ENCODE peak calls at places on chromosomes 5 and 9, in nine cellular contexts. J, F, X, V, S, T, H, U and P are unnamed samples.

GRCh38 chr9:124257865-124258764 is at the start of gene NEK6:
- DNase-seq in T (peak), X (peak), V (no peak), U (peak), F (no peak), J (peak), H (peak), S (peak), P (peak)

GRCh38 chr9:98017306-98017705 is 34.2 kb downstream of the ANP32B start:
- DNase-seq in J (no peak), F (no peak), T (no peak), V (no peak), X (no peak), H (no peak), U (no peak), S (no peak), P (no peak)

GRCh38 chr9:105297442-105298097 is 53.1 kb downstream of the SLC44A1 start:
- DNase-seq in U (no peak), S (no peak), X (no peak), J (peak), F (no peak), H (no peak), V (no peak), T (no peak), P (no peak)

GRCh38 chr5:109388407-109388806 is 21.4 kb downstream of the PJA2 start:
- DNase-seq in H (peak), S (no peak), U (no peak), F (no peak), V (no peak), T (no peak), J (no peak), X (no peak), P (no peak)

GRCh38 chr9:121294181-121294743 is 26.3 kb downstream of the GSN start:
- DNase-seq in H (no peak), V (no peak), J (no peak), S (peak), F (no peak), U (no peak), X (no peak), T (peak), P (no peak)

GRCh38 chr9:92763721-92764380 is 782 bp downstream of the BICD2 start:
- DNase-seq in S (peak), T (no peak), U (peak), H (no peak), F (no peak), V (no peak), X (no peak), J (peak), P (no peak)

GRCh38 chr5:178346607-178347334 is 114.2 kb upstream of the PHYKPL start:
- DNase-seq in F (no peak), V (no peak), X (no peak), J (no peak), H (no peak), T (no peak), U (peak), S (no peak), P (no peak)

GRCh38 chr9:95841377-95841776 is 34.1 kb upstream of the ERCC6L2 start:
- DNase-seq in T (no peak), V (no peak), F (no peak), S (no peak), H (no peak), J (no peak), X (no peak), U (no peak), P (no peak)

GRCh38 chr5:145780961-145781360 is 54.2 kb downstream of the PRELID2 start:
- DNase-seq in F (no peak), X (no peak), T (no peak), U (no peak), J (no peak), S (no peak), V (no peak), H (no peak), P (no peak)

GRCh38 chr9:96218821-96219614 is 83.0 kb downstream of the HSD17B3 start:
- DNase-seq in S (peak), J (no peak), X (no peak), V (no peak), F (no peak), H (no peak), U (no peak), T (no peak), P (no peak)

GRCh38 chr5:174520420-174521396 is 203.7 kb upstream of the MSX2 start:
- DNase-seq in V (no peak), U (no peak), X (peak), F (peak), J (peak), H (no peak), T (no peak), S (no peak), P (no peak)

GRCh38 chr5:148972958-148973357 is 89.9 kb downstream of the SH3TC2 start:
- DNase-seq in V (no peak), U (no peak), T (peak), F (peak), S (peak), H (peak), J (no peak), X (peak), P (no peak)

GRCh38 chr5:95823241-95823737 is 763 bp upstream of the GLRX start:
- DNase-seq in S (no peak), F (no peak), J (peak), T (no peak), V (no peak), U (no peak), X (no peak), H (no peak), P (no peak)

GRCh38 chr5:95823738-95824609 is 1.4 kb upstream of the GLRX start:
- DNase-seq in X (peak), T (peak), J (peak), F (peak), U (peak), H (peak), S (peak), V (no peak), P (peak)

GRCh38 chr5:95824747-95825146 is 2.2 kb upstream of the GLRX start:
- DNase-seq in S (no peak), J (no peak), U (no peak), T (no peak), V (no peak), H (no peak), X (no peak), F (no peak), P (no peak)

GRCh38 chr5:95822408-95823240 is at the start of gene GLRX:
- DNase-seq in S (peak), X (peak), H (peak), V (no peak), U (peak), J (peak), F (peak), T (peak), P (peak)

DNA sequence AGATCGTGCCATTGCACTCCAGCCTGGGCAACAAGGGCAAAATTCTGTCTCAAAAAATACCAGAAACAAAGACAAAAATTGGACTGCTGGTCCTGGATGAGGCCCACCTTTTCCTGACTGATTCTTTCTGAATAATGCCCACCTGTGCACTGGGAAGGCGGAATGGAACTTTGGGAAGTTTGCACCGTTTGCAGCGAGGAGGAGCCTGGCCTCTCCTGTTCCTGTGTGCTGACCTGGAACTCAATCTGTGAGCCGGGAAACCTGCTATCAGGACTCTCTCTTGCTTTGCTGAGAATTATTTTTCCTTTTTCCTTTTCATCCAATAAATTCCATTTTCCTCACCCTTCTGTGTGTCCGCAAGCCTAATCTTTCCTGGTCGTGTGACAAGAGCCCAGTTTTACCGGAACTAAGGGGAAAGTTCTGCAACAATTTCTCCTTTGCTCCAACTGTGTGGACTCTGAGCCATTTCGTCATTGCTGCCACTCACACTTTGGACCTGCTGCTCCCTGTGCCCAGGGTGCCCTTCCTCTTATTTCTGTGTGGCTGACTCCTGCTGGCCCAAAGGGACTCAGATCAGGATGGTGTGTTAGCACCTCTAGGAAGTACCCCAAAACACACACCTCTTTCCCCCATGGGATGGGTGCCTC is 4.5 kb upstream of the GLRX start:
- DNase-seq in U (no peak), J (no peak), H (no peak), F (no peak), X (peak), S (no peak), T (no peak), V (no peak), P (no peak)
- H3K27ac ChIP-seq in U (no peak), J (no peak), H (no peak), F (no peak), X (peak), S (no peak), T (no peak), V (no peak), P (no peak)

DNA sequence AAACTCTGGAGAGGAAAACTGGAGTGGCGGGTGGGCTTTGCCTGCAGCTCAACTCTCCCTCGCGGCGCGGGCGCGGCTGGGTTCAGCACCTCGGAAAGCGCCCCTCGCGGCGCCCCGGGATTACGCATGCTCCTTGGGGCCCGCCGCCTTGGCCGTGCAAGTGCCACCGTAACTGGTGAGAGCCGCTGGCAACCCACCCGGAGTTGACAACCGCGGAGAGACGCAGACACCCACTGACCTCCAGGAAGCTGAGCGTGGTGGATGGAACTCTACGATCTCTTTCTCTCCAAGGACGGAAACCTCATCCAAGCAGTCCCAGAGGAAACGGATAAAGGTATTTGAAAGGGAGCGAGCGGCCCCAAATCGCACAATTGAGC is 194 bp upstream of the RXFP3 start:
- DNase-seq in J (peak), U (peak), T (peak), V (no peak), H (peak), X (peak), F (no peak), S (no peak), P (no peak)
- TF ChIP-seq CTCF in J (no peak), U (no peak), T (peak), V (no peak), H (no peak), X (no peak), F (no peak), S (no peak), P (no peak)

DNA sequence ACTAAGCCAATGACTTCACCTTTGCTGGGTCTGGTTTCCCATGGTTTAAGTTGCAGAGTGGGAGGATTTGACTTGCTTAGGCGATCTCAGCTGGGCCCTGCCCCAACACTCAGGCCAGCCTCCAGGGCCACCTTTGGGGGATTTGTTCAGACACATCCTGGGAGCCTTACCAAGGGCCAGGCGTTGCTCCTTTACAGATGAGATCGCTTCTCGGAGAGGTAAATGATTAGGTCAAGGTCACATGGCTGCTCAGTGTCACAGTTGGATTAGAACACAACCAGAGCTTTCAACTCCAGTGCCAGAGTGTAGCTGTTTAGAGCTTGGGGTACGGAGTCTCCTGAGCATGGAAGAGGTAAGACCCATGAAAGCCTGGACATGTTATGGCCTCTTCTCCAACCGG is 57.5 kb downstream of the COL27A1 start:
- DNase-seq in T (no peak), S (no peak), J (no peak), F (no peak), V (no peak), H (no peak), X (no peak), U (peak), P (no peak)
- H3K27ac ChIP-seq in T (no peak), S (no peak), J (no peak), F (no peak), V (no peak), H (no peak), X (no peak), U (no peak), P (no peak)

DNA sequence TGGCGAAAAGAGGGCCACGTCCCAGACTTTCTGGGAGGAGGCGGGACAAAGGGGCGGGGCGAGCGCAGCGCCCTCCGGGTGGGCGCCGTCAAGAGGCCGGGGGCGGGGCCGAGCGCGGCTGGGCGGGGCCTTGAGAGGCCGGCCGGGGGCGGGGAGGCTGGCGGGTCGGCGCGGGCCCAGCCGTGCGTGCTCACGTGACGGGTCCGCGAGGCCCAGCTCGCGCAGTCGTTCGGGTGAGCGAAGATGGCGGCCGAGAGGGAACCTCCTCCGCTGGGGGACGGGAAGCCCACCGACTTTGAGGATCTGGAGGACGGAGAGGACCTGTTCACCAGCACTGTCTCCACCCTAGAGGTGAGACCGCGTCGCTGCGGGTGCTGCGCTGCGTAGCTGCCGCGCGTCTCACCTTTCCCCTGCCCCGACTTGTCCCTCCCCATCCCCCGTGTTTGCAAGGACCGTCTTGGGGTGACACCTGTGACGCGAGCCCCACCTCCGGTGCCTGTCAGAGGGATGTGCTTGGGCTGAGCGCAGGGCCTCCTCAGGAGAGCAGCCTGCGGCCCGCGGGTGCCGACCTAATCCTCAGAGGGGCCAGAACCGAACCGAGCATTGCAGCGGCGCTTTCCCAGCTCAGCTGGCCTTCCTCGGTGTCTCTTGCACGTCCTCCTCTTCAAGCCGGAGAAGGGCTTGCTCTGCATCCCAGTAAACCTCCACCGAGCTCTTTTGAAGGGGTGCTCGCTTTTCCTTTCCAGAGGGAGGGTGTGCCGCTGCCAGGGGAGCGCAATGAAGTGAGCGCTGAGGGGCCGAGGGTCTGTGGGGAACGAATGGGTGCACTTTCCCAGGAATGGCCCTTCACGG is at the start of gene SNX2:
- DNase-seq in S (peak), U (peak), V (no peak), X (peak), H (peak), F (peak), T (peak), J (peak), P (peak)
- TF ChIP-seq CTCF in S (no peak), U (peak), V (no peak), X (no peak), H (no peak), F (peak), T (peak), J (peak), P (peak)

DNA sequence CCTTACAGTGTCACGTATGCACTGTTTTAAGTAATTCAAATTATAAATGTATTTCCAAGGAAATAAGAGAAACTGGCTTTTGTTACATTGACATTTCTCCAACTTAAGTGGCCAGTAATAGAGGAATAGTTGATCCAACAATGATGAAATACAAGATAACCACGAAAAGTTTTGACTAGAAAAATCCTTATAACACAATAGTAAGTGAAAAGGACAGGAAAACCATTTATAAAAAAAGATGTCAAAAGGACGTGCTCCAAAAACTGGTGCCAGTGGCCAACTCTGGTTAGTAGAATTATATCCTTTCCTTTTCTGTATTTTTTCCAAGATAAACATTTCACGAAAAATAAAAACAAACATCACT is 210.9 kb downstream of the GAPVD1 start:
- DNase-seq in X (no peak), S (no peak), J (no peak), T (no peak), F (no peak), H (peak), U (no peak), V (no peak), P (no peak)
- H3K27ac ChIP-seq in X (peak), S (peak), J (no peak), T (peak), F (no peak), H (peak), U (peak), V (no peak), P (no peak)

DNA sequence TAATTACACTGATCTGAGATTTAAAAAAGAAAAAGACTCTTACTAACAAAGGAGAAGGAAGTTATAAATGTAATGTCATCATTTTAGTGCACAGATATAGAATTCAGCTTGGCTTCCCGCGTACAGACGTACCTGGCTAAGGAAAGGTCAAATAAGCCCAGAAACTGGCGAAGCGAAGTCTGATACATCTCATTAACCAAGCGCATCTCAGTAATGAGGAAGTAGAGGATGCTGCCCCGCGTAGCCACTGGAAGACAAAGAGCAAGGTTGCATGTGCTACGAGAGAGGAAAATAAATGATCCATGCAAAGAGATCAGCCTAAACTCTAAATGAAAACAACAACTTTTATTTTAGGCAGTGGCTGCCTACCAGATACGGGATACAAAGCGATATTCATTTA is 208.8 kb downstream of the DNAH5 start:
- DNase-seq in T (no peak), J (no peak), U (no peak), V (no peak), H (no peak), X (no peak), S (no peak), F (no peak), P (no peak)
- TF ChIP-seq CTCF in T (no peak), J (no peak), U (no peak), V (no peak), H (no peak), X (no peak), S (no peak), F (no peak), P (no peak)

DNA sequence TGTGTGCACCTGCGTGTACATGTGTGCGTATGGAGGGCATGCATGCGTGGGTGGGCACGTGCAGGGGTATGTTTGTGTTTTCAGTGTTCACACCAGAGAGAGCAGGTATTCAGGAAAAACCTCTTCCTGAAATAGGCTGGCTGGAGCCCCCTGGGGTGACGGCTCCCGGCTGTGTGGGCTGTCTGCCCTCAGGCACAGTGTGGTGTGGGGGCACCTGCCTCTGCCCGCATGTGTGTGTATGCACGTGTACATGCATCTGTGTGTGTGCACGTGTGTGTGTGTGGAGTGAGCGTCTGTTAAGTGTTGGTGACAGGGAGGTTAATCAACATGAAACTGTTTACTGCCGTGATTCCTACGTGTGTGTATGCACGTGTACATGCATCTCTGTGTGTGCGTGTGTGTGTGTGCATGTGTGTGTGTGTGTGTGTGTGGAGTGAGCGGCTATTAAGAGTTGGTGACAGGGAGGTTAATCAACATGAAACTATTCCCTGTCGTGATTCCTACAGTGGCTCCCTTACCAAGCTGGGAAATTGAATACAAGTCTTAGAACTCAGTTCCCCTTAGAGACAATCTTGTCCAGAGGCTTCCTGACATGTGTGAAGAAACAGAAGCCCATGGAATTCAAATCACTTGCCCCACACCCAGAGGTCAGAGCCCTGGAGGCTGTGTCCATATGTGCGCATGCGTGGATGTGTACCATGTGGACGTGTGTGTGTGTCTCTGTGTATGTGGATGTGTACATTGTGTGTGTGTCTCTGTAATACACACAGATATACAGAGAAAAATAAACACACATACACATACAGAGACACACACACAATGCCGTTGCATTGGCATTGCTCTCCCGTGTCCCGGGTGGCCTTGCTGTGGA is 372.4 kb upstream of the IRX4 start:
- DNase-seq in V (no peak), T (no peak), F (no peak), U (no peak), S (no peak), J (no peak), X (no peak), H (no peak), P (no peak)
- H3K27ac ChIP-seq in V (no peak), T (no peak), F (no peak), U (no peak), S (no peak), J (no peak), X (no peak), H (no peak), P (no peak)

GRCh38 chr5:79075646-79076426 is 6.3 kb downstream of the BHMT2 start:
- DNase-seq in V (no peak), F (no peak), T (no peak), U (no peak), X (no peak), S (no peak), H (no peak), J (no peak), P (no peak)
- TF ChIP-seq CTCF in V (no peak), F (peak), T (no peak), U (no peak), X (no peak), S (no peak), H (no peak), J (no peak), P (no peak)

DNA sequence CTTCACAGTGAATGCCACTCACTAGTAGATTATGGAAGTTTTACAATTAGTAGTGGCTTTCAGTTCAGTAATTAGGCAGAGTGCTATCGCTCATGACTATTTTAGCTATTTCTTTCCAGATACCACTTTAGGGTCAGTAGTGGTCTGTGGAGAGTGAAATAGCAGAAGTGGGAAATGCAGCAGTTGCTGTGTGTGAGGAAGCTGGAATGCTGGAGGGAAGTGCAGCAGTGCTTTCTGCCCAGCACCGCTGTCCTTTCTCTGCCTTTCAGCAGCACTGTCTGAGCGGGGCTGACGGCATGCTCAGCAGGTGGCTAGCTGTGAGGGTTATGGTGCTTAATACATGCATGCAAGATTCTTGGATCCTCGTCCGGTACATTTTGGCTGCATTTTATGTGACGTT is 213.9 kb downstream of the PBX3 start:
- DNase-seq in V (no peak), H (no peak), X (no peak), T (no peak), U (no peak), J (no peak), S (no peak), F (no peak), P (no peak)
- H3K27ac ChIP-seq in V (no peak), H (no peak), X (no peak), T (no peak), U (no peak), J (no peak), S (no peak), F (no peak), P (no peak)